ENCODE peak calls at places on chromosomes 12 and 14, in four cellular contexts. D, Q, V and G are unnamed samples.

GRCh38 chr12:120651821-120652220 is 11.4 kb downstream of the CABP1 start:
- DNase-seq in D (no peak), Q (no peak), V (no peak), G (no peak)

GRCh38 chr14:54568821-54569591 is 2.1 kb downstream of the SAMD4A start:
- DNase-seq in D (no peak), Q (peak; percentile 45), V (peak; percentile 32), G (no peak)

GRCh38 chr12:22101749-22102243 is 55.8 kb downstream of the CMAS start:
- DNase-seq in D (no peak), Q (peak; percentile 94), V (no peak), G (peak; percentile 65)

GRCh38 chr12:60035835-60036234 is 440.0 kb downstream of the SLC16A7 start:
- DNase-seq in D (no peak), Q (peak; percentile 60), V (no peak), G (no peak)

GRCh38 chr12:78562358-78563205 is 302.0 kb upstream of the SYT1 start:
- DNase-seq in D (no peak), Q (no peak), V (no peak), G (no peak)

GRCh38 chr12:115088995-115089841 is 405.2 kb upstream of the TBX3 start:
- DNase-seq in D (no peak), Q (no peak), V (no peak), G (no peak)

GRCh38 chr12:49537709-49538601 is 875 bp upstream of the KCNH3 start:
- DNase-seq in D (no peak), Q (no peak), V (no peak), G (no peak)

GRCh38 chr12:50550530-50551223 is 45.9 kb downstream of the DIP2B start:
- DNase-seq in D (no peak), Q (peak; percentile 34), V (peak; percentile 28), G (no peak)

GRCh38 chr14:63388766-63389431 is 70.2 kb upstream of the GPHB5 start:
- DNase-seq in D (peak; percentile 51), Q (peak; percentile 42), V (peak; percentile 63), G (peak; percentile 3)

GRCh38 chr14:98555440-98555839 is 716.6 kb downstream of the BCL11B start:
- DNase-seq in D (no peak), Q (no peak), V (no peak), G (no peak)

GRCh38 chr12:121530600-121531355 is 50.0 kb downstream of the KDM2B start:
- DNase-seq in D (peak; percentile 72), Q (peak; percentile 78), V (peak; percentile 73), G (no peak)

GRCh38 chr12:56358836-56359532 is 923 bp downstream of the STAT2 start:
- DNase-seq in D (no peak), Q (peak; percentile 85), V (no peak), G (peak; percentile 50)

GRCh38 chr12:20572451-20572850 is 122.7 kb upstream of the SLCO1C1 start:
- DNase-seq in D (no peak), Q (no peak), V (no peak), G (no peak)

GRCh38 chr12:90174198-90174510 is 465.5 kb upstream of the ATP2B1 start:
- DNase-seq in D (no peak), Q (peak; percentile 48), V (no peak), G (peak; percentile 17)

GRCh38 chr12:109054520-109054919 is 2.1 kb downstream of the USP30 start:
- DNase-seq in D (no peak), Q (no peak), V (no peak), G (no peak)

GRCh38 chr12:5085896-5086295 is 42.2 kb downstream of the KCNA5 start:
- DNase-seq in D (no peak), Q (peak; percentile 98), V (no peak), G (peak; percentile 51)

GRCh38 chr12:115322275-115322674 is 638.3 kb upstream of the TBX3 start:
- DNase-seq in D (no peak), Q (peak; percentile 59), V (no peak), G (no peak)

GRCh38 chr12:77685112-77685511 is 145.6 kb upstream of the NAV3 start:
- DNase-seq in D (no peak), Q (peak; percentile 74), V (peak; percentile 36), G (peak; percentile 43)

GRCh38 chr12:57044856-57045255 is 5.1 kb downstream of the MYO1A start:
- DNase-seq in D (no peak), Q (no peak), V (no peak), G (no peak)

GRCh38 chr12:113867258-113867657 is 98.9 kb downstream of the RBM19 start:
- DNase-seq in D (no peak), Q (no peak), V (no peak), G (no peak)

GRCh38 chr12:110505332-110505731 is 3.2 kb downstream of the RAD9B start:
- DNase-seq in D (no peak), Q (no peak), V (no peak), G (no peak)

GRCh38 chr12:106139422-106140141 is 828 bp upstream of the NUAK1 start:
- DNase-seq in D (peak; percentile 79), Q (peak; percentile 82), V (peak; percentile 76), G (peak; percentile 66)

GRCh38 chr12:88856201-88856600 is 275.9 kb upstream of the KITLG start:
- DNase-seq in D (no peak), Q (no peak), V (no peak), G (no peak)

GRCh38 chr12:1523558-1524050 is 70.8 kb downstream of the FBXL14 start:
- DNase-seq in D (no peak), Q (no peak), V (no peak), G (no peak)

GRCh38 chr12:131818821-131819585 is 9.2 kb upstream of the MMP17 start:
- DNase-seq in D (no peak), Q (no peak), V (no peak), G (no peak)

GRCh38 chr14:31421200-31421599 is 850 bp upstream of the HEATR5A start:
- DNase-seq in D (no peak), Q (no peak), V (no peak), G (no peak)
- H3K4me3 ChIP-seq in D (peak overlapping the region; percentile 92), Q (no peak overlapping the region), V (no peak overlapping the region), G (no peak overlapping the region)

DNA sequence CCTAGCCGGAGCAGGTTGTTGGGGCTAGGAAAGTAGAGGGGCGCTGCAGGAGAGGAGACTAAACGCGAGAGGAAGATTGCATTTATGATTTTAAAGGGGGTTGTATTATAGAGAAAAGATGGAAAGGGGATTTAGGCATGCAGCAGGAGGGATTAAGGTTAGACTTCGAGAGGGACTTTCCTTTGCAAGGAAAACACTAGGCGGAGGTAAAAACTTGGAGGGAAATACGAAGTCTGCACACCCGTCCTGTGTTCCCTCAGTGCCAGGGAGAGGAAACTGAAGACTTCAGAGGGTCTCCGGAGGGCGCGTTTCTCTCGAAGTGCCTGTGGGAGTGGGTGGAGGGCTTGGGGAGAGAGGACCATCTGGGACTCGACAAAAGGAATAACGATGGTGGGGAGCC is 433 bp upstream of the PPP1R1A start:
- DNase-seq in D (no peak), Q (no peak), V (no peak), G (no peak)
- H3K4me3 ChIP-seq in D (peak overlapping the region; percentile 62), Q (no peak overlapping the region), V (no peak overlapping the region), G (peak overlapping the region; percentile 22)

GRCh38 chr14:52413729-52414453 is 99.8 kb downstream of the PTGER2 start:
- DNase-seq in D (no peak), Q (peak; percentile 6), V (no peak), G (no peak)
- H3K4me3 ChIP-seq in D (no peak overlapping the region), Q (peak overlapping the region; percentile 27), V (no peak overlapping the region), G (no peak overlapping the region)

DNA sequence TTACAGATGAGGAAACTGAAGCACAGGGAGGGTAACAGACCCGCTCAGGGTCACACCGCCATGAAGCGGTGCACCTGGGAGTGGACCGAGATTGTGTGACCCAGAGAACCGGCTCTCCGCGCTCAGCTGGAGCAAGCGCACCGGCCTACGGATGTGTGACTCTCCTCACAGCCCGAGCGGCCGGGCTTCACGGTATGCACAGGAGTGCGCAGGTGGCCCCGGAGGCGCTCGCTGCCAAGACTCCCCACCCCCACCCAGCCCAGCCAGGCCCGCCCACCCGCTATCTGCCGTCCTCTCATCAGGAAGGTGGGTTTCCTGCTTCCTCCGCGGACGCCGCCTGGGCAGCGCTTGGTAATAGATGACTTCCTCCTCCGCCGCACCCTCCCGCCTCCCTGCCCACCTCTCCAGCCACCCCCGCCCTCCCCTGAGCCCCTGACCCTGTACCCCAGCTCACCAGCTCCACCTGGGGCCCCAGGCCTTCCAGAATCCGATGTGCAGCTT is 110.7 kb downstream of the NCOR2 start:
- DNase-seq in D (peak; percentile 41), Q (no peak), V (no peak), G (no peak)
- H3K4me3 ChIP-seq in D (peak overlapping the region; percentile 34), Q (no peak overlapping the region), V (peak overlapping the region; percentile 33), G (no peak overlapping the region)

GRCh38 chr12:45051490-45052105 is 699 bp upstream of the DBX2 start:
- DNase-seq in D (no peak), Q (peak; percentile 2), V (no peak), G (no peak)

GRCh38 chr12:45049912-45050318 is 984 bp downstream of the DBX2 start:
- DNase-seq in D (no peak), Q (peak; percentile 6), V (no peak), G (no peak)

GRCh38 chr12:45050331-45050750 is 558 bp downstream of the DBX2 start:
- DNase-seq in D (no peak), Q (peak; percentile 3), V (no peak), G (no peak)

GRCh38 chr12:45050751-45051489 is at the start of gene DBX2:
- DNase-seq in D (peak; percentile 19), Q (peak; percentile 3), V (no peak), G (no peak)
- H3K4me3 ChIP-seq in D (peak within 1 kb of the TSS; percentile 50), Q (no peak within 1 kb of the TSS), V (peak within 1 kb of the TSS; percentile 9), G (peak within 1 kb of the TSS; percentile 65)

DNA sequence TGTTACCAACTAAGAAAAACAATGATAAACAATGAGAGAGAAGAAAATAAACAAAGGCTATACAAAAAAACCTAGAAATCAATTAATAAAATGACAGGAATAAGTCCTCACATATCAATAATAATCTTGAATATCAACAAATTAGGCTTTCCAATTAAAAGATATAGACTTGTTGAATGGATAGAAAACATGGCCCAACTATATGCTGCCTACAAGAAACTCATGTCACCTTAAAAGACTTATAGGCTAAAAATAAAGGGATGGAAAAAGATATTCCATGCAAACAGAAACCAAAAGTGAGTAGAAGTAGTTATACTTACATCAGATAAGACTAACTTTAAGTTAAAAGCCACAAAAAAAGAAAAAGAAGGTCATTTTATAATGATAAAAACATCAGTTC is 183.9 kb downstream of the MYRFL start:
- DNase-seq in D (no peak), Q (no peak), V (no peak), G (no peak)
- H3K4me3 ChIP-seq in D (no peak overlapping the region), Q (no peak overlapping the region), V (no peak overlapping the region), G (no peak overlapping the region)

DNA sequence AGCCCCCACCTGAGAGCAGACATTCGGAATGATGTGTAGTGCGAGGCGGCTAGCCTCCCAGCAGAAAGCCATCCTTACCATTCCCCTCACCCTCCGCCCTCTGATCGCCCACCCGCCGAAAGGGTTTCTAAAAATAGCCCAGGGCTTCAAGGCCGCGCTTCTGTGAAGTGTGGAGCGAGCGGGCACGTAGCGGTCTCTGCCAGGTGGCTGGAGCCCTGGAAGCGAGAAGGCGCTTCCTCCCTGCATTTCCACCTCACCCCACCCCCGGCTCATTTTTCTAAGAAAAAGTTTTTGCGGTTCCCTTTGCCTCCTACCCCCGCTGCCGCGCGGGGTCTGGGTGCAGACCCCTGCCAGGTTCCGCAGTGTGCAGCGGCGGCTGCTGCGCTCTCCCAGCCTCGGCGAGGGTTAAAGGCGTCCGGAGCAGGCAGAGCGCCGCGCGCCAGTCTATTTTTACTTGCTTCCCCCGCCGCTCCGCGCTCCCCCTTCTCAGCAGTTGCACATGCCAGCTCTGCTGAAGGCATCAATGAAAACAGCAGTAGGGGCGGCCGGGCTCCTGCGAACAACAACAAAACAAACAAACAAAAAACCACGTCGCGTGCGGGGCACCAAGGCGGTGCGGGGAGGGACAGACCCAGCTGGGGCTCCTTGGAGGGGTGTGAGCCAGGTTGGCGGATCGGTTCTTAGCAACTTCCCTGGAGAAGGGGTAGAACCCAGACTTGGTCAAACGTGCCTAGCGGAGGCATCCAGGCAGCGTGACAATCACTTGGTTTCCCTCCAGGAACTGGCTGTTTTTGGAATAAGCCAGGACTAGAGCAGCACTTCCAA is 2.4 kb downstream of the PRMT8 start:
- DNase-seq in D (peak; percentile 57), Q (no peak), V (no peak), G (no peak)
- H3K4me3 ChIP-seq in D (peak overlapping the region; percentile 49), Q (no peak overlapping the region), V (no peak overlapping the region), G (no peak overlapping the region)